ENCODE peak calls at places on chromosome 3, in four cellular contexts. O is stomach, Y is prostate gland, C is adrenal gland. X is an unnamed sample.

GRCh38 chr3:133868758-133869429 is 26.8 kb downstream of the RAB6B start:
- DNase-seq in C (peak; percentile 23), O (no peak), Y (no peak), X (no peak)

GRCh38 chr3:178079966-178080365 is 456.3 kb upstream of the KCNMB2 start:
- DNase-seq in Y (no peak), O (no peak), C (no peak), X (no peak)

GRCh38 chr3:12974316-12974715 is 98.9 kb downstream of the IQSEC1 start:
- DNase-seq in O (no peak), Y (no peak), C (no peak), X (no peak)

GRCh38 chr3:126170073-126170916 is 10.1 kb downstream of the ALDH1L1 start:
- DNase-seq in Y (peak; percentile 51), C (no peak), O (no peak), X (no peak)

GRCh38 chr3:45555154-45555591 is 39.4 kb upstream of the LIMD1 start:
- DNase-seq in Y (no peak), C (no peak), O (no peak), X (no peak)

GRCh38 chr3:44685128-44685800 is 27.2 kb upstream of the ZNF502 start:
- DNase-seq in Y (peak; percentile 54), O (peak; percentile 64), C (peak; percentile 66), X (no peak)

GRCh38 chr3:12986986-12987385 is 86.2 kb downstream of the IQSEC1 start:
- DNase-seq in C (peak; percentile 47), Y (no peak), O (peak; percentile 71), X (no peak)

GRCh38 chr3:175266478-175266877 is 407.3 kb downstream of the NAALADL2 start:
- DNase-seq in O (no peak), Y (no peak), C (no peak), X (no peak)

GRCh38 chr3:156781310-156782230 is 44.6 kb upstream of the LEKR1 start:
- DNase-seq in Y (no peak), O (peak; percentile 28), C (no peak), X (no peak)

GRCh38 chr3:140995881-140996280 is 54.2 kb downstream of the SLC25A36 start:
- DNase-seq in O (no peak), Y (no peak), C (no peak), X (no peak)

GRCh38 chr3:192957441-192957951 is 39.8 kb upstream of the MB21D2 start:
- DNase-seq in Y (no peak), O (no peak), C (peak; percentile 23), X (peak; percentile 40)

GRCh38 chr3:13544293-13544831 is 4.6 kb upstream of the FBLN2 start:
- DNase-seq in C (no peak), Y (no peak), O (no peak), X (peak; percentile 79)

GRCh38 chr3:4720316-4721075 is 227.3 kb downstream of the ITPR1 start:
- DNase-seq in O (peak; percentile 82), Y (peak; percentile 80), C (peak; percentile 93), X (peak; percentile 15)

GRCh38 chr3:25894101-25894500 is 104.2 kb downstream of the OXSM start:
- DNase-seq in O (no peak), C (no peak), Y (no peak), X (no peak)

GRCh38 chr3:72848703-72849081 is 447 bp upstream of the SHQ1 start:
- DNase-seq in C (no peak), Y (no peak), O (no peak), X (no peak)

GRCh38 chr3:52021869-52022268 is 26.2 kb upstream of the RPL29 start:
- DNase-seq in O (no peak), Y (no peak), C (peak; percentile 48), X (no peak)

GRCh38 chr3:182671942-182672341 is 121.4 kb upstream of the ATP11B start:
- DNase-seq in O (no peak), C (no peak), Y (no peak), X (no peak)

GRCh38 chr3:171181907-171182690 is 155.6 kb upstream of the SLC2A2 start:
- DNase-seq in C (peak; percentile 61), O (no peak), Y (no peak), X (no peak)

GRCh38 chr3:117355566-117355965 is 646.0 kb downstream of the TUSC7 start:
- DNase-seq in Y (no peak), C (peak; percentile 41), O (no peak), X (no peak)

GRCh38 chr3:193078996-193079731 is 161.5 kb upstream of the MB21D2 start:
- DNase-seq in Y (no peak), O (no peak), C (no peak), X (no peak)

GRCh38 chr3:4643904-4644547 is 150.9 kb downstream of the ITPR1 start:
- DNase-seq in O (peak; percentile 62), Y (no peak), C (peak; percentile 51), X (no peak)

GRCh38 chr3:140091143-140091542 is 156.2 kb downstream of the CLSTN2 start:
- DNase-seq in O (no peak), Y (no peak), C (no peak), X (no peak)

DNA sequence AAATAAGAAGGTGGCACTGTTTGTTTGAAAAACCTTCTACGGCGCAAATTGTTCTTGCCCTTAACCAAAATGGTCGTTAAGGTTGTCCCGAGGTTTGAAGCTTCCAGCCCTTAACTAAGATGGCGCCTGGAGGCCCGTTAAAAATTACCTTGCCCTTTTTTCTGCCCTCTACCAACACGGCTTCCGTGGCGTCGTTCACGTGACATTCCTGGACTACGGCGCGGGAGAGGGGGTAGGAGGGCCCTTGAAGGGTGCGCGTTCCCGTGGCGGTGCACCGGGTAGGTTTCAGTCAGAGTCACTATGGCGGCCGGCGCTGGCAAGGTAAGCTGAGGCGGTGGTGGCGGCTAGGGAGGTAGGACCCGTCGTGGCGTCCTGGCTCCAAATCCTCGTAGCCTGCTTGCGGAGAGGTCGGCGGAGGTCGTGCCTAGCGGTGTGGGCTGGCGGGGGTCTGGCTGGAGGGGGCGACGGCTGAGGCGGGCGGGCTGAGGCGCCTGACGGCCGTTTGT is at the start of gene SLMAP:
- DNase-seq in C (peak; percentile 98), O (peak; percentile 98), Y (peak; percentile 98), X (peak; percentile 87)
- TF ChIP-seq POLR2A in C (peak; percentile 87), O (no peak), Y (peak; percentile 76), X (peak; percentile 90)

DNA sequence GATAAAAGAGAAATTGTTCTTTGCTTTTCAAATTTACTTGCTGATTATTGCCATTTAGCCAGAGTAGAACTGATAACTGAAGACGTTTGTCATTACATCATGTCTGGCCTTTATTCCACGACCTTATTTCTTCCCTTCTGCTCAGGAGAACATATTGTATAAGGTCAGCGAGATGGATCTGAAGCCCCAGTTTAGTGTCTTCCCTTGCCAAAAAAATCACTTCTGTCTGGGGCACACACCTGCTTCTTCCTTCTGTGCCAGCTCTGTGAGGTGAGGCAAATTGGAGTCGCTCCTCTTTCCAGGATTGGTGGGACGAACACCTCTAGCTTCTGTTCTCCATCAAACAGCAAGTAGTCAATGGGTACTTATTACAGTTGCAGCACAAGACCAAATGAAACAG is 250.3 kb upstream of the CRBN start:
- DNase-seq in O (no peak), C (no peak), Y (no peak), X (no peak)
- TF ChIP-seq POLR2A in O (no peak), C (no peak), Y (no peak), X (no peak)

GRCh38 chr3:122389892-122390291 is 5.9 kb downstream of the FAM162A start:
- DNase-seq in O (no peak), Y (no peak), C (no peak), X (no peak)

GRCh38 chr3:122387709-122388108 is 3.7 kb downstream of the FAM162A start:
- DNase-seq in O (no peak), Y (no peak), C (no peak), X (no peak)

GRCh38 chr3:122389197-122389596 is 5.2 kb downstream of the FAM162A start:
- DNase-seq in C (no peak), O (no peak), Y (no peak), X (no peak)

GRCh38 chr3:122382888-122383666 is at the start of gene MIX23:
- DNase-seq in C (peak; percentile 85), Y (peak; percentile 80), O (peak; percentile 85), X (peak; percentile 69)

DNA sequence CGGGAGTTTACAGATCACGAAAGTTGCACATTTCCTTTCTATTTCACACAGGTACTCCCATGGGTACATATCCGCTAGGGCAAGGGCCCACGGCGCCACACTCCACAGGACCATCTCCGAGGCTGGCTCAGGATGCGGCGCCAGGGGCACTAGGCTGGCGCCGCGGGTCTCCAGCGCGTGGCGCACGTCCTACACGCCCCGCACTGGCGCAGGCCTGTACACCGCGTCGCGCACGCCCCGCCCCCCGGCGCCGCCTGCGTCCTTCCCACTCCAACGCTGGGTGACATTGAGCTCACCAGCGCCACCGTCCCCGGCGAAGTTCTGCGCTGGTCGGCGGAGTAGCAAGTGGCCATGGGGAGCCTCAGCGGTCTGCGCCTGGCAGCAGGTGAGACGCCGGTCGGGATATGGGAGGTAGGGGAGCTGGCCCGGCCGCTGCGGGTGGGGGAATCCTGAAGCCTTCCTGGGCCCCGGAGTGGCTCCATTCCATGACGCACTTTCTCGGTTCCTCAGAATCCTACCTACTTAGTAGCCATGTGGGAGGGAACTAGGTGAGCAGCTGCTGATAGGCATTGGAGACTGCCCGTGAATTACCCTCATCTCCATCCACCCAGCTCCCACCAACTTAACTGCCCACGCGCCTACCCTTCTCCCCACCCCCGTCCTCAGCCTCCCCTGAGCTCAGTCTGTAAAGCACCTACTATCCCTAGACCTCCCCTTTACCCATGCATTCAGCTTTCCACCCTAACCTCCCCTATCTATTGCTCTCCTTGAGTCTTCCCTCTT is at the start of gene FAM162A:
- DNase-seq in Y (peak; percentile 96), O (peak; percentile 96), C (peak; percentile 93), X (peak; percentile 80)
- TF ChIP-seq POLR2A in Y (peak; percentile 99), O (no peak), C (peak; percentile 97), X (peak; percentile 80)

GRCh38 chr3:15206662-15207576 is 873 bp downstream of the CAPN7 start:
- DNase-seq in Y (peak; percentile 37), C (peak; percentile 49), O (peak; percentile 32), X (peak; percentile 30)

GRCh38 chr3:15205482-15205933 is 538 bp upstream of the CAPN7 start:
- DNase-seq in C (no peak), O (no peak), Y (no peak), X (no peak)

GRCh38 chr3:15207836-15208504 is 1.9 kb downstream of the CAPN7 start:
- DNase-seq in O (no peak), C (no peak), Y (no peak), X (no peak)

GRCh38 chr3:15204005-15204404 is 2.0 kb upstream of the CAPN7 start:
- DNase-seq in O (no peak), Y (no peak), C (no peak), X (peak; percentile 22)

DNA sequence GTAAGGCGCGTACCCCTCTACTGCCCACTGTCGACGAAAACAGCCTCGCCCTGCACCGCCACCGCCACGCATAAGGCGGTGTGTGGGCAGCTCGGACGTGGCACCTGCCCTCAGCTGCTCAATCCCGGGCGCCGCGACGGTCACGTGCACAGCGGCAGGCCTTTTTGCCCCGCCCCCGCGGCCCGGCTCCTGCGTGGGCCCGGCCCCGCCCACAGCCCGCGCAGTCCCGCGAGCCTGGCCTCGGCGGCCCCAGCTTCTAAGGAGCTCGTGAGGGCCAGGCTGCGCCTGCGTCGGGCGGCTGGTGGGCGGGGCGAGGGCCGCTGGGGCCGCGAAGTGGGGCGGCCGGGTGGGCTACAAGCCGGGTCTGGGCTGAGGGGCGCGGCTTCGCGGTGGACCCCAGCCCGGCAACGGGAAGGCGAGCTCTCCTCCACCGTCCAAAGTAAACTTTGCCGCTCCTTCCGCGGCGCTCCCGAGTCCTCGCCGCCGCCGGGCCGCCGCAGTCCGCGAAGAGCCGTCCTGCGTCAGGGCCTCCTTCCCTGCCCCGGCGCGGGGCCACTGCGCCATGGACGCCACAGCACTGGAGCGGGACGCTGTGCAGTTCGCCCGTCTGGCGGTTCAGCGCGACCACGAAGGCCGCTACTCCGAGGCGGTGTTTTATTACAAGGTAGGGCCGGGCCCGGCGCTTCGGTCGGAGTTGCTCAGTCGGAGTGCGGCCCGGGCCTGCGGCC is at the start of gene CAPN7:
- DNase-seq in Y (peak; percentile 93), C (peak; percentile 96), O (peak; percentile 98), X (peak; percentile 89)
- TF ChIP-seq POLR2A in Y (peak; percentile 83), C (peak; percentile 96), O (no peak), X (peak; percentile 89)